ENCODE peak calls at places on chromosomes 1 and 21, in four cellular contexts. U is H1, F is HepG2, O is GM12878. M is an unnamed sample. For H3K27me3, the result is how much of the 10 kb centered on the place peaks cover.

GRCh38 chr1:74368335-74368734 is 133.1 kb downstream of the TNNI3K start:
- DNase-seq in O (no peak), F (no peak), U (no peak), M (no peak)

GRCh38 chr1:55257958-55258357 is 42.8 kb upstream of the USP24 start:
- DNase-seq in O (peak), F (no peak), U (no peak), M (no peak)

GRCh38 chr1:180169641-180170155 is 15.0 kb downstream of the QSOX1 start:
- DNase-seq in O (no peak), U (no peak), F (no peak), M (no peak)

GRCh38 chr1:125087247-125087646 is 3902.5 kb downstream of the SRGAP2C start:
- DNase-seq in F (no peak), U (no peak), O (no peak), M (no peak)

GRCh38 chr1:107863342-107863741 is 101.6 kb downstream of the VAV3 start:
- DNase-seq in U (no peak), O (no peak), F (no peak), M (no peak)

GRCh38 chr21:45309069-45309521 is 21.4 kb upstream of the POFUT2 start:
- DNase-seq in U (peak), O (no peak), F (peak), M (peak)

GRCh38 chr1:231628207-231628876 is 1.8 kb downstream of the DISC1 start:
- DNase-seq in O (no peak), F (peak), U (no peak), M (no peak)

GRCh38 chr1:239053269-239053668 is 333.1 kb upstream of the CHRM3 start:
- DNase-seq in F (no peak), O (no peak), U (no peak), M (no peak)

GRCh38 chr1:237983507-237983906 is 92.8 kb upstream of the ZP4 start:
- DNase-seq in O (no peak), U (no peak), F (no peak), M (no peak)

GRCh38 chr1:50454911-50455310 is 31.7 kb upstream of the DMRTA2 start:
- DNase-seq in U (no peak), O (no peak), F (no peak), M (no peak)
- H3K4me3 ChIP-seq in U (no peak), O (no peak), F (no peak), M (no peak)

GRCh38 chr1:39711359-39712340 is 20.4 kb upstream of the HPCAL4 start:
- DNase-seq in U (no peak), F (peak), O (no peak), M (peak)
- H3K27me3 ChIP-seq in U (half or more), F (under half), O (under half), M (half or more)

GRCh38 chr1:172357753-172358152 is 62.7 kb upstream of the C1orf105 start:
- DNase-seq in O (no peak), U (no peak), F (no peak), M (no peak)

GRCh38 chr1:172363852-172364251 is 56.6 kb upstream of the C1orf105 start:
- DNase-seq in U (no peak), F (no peak), O (no peak), M (no peak)

GRCh38 chr1:172359531-172359991 is 60.9 kb upstream of the C1orf105 start:
- DNase-seq in U (no peak), O (no peak), F (peak), M (no peak)

GRCh38 chr1:172360960-172361359 is 59.5 kb upstream of the C1orf105 start:
- DNase-seq in U (no peak), O (no peak), F (no peak), M (no peak)

GRCh38 chr1:172360511-172360910 is 60.0 kb upstream of the C1orf105 start:
- DNase-seq in U (no peak), F (peak), O (no peak), M (peak)
- TF ChIP-seq SUZ12 in U (no peak), F (no peak), O (no peak), M (no peak)

GRCh38 chr1:161886589-161886988 is 120.5 kb downstream of the ATF6 start:
- DNase-seq in O (no peak), U (no peak), F (no peak), M (no peak)

GRCh38 chr1:161885759-161886158 is 119.6 kb downstream of the ATF6 start:
- DNase-seq in F (no peak), O (no peak), U (no peak), M (no peak)

GRCh38 chr1:161887724-161888287 is 121.7 kb downstream of the ATF6 start:
- DNase-seq in O (no peak), F (no peak), U (no peak), M (no peak)

GRCh38 chr1:161884475-161884874 is 118.4 kb downstream of the ATF6 start:
- DNase-seq in O (no peak), U (no peak), F (no peak), M (no peak)

GRCh38 chr1:161885013-161885412 is 118.9 kb downstream of the ATF6 start:
- DNase-seq in F (no peak), U (no peak), O (no peak), M (no peak)
- H3K4me3 ChIP-seq in F (no peak), U (no peak), O (no peak), M (no peak)

GRCh38 chr1:155320661-155321576 is at the start of gene RUSC1:
- DNase-seq in U (peak), F (no peak), O (no peak), M (no peak)
- H3K27me3 ChIP-seq in U (under half), F (under half), O (under half), M (under half)

DNA sequence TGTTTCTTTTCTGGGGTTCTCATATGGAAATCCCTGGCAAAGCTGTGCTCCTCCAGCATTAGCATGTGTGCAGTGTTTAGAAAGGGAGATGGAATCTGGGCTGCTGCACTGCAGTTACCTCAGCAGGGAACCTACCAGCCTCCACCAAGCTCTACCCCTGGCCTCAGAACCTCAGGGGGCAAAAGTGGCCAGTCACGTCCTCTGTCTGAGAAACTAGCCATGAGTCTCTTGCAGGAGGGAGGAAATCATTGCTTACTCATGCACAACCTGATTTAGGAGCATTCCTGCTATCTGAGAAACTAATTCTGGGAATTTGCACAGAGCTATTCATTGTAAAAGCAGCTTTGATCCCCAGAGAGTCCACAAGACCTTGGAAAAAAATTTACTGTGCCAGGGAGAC is 80.6 kb upstream of the IPO9 start:
- DNase-seq in O (no peak), U (no peak), F (no peak), M (no peak)
- TF ChIP-seq SUZ12 in O (no peak), U (no peak), F (no peak), M (no peak)

GRCh38 chr1:19645544-19646252 is 1.6 kb downstream of the NBL1 start:
- DNase-seq in F (no peak), U (peak), O (no peak), M (no peak)
- H3K4me3 ChIP-seq in F (peak), U (no peak), O (no peak), M (peak)

DNA sequence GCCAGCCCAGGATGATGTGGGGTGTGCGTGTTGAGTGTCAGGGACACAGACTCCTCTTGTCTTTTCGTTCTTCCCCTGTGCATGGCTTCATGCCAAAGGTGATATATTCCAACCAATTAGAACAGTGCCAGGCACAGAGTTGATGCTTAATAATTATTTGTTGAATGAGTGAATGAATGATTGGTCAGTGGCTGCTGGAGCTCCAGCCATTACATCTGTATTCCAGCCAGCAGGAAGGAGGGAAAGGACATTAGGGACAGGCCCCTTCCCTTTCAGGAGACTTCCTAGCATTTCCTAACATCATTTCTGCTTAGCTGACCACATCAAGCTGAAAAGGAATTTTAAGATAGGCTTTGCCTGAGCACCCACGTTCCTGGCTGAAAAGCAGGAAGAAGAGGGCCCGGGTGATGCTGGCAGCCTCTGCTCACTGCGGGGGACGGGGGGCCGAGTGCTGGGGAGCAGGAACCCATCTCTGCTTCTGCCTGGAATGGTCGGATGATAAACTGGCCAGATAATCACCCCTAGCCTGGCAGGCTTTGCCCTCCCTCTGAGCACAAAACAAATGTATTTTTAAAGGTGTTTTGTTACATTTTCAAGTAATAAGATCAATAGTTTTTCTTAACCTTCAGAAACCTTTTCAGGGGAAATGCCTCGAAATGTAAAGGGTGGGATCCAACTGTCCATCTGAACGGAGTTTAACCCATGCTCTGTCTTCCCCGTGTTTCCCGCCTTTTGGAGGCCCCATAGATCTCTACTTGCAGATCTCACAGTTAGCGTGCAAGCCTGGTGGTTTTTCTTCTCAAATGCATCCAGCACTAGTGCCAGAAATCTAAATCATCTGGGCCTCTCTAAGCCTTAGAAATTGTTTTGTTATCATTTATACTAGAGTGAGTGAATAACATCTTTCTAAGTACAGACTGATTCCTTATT is 39.0 kb downstream of the SLC37A1 start:
- DNase-seq in U (no peak), O (no peak), F (no peak), M (no peak)
- H3K27me3 ChIP-seq in U (under half), O (under half), F (under half), M (under half)

DNA sequence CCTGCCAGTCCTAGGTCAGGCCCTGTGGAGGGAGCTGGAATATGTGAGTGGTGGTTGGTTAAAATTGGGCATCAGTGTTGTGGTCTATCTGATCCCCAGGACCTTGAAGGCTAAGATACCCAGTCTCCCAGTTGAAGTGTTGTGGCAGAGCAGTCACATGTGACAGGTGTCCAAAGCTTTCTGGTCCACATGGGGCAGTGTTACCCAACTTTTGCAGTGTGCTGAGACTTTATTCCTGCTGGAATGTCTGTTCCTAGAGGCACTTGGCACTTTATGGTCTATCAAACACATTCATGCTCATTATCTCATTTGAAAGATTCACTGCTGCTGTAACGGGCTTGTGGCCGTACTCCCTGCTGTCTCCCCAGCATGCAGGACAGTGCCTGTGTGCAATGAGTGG is 21.0 kb upstream of the LORICRIN start:
- DNase-seq in U (no peak), O (no peak), F (no peak), M (no peak)
- TF ChIP-seq SUZ12 in U (no peak), O (no peak), F (no peak), M (no peak)

GRCh38 chr1:77282866-77283539 is 1.2 kb downstream of the AK5 start:
- DNase-seq in O (no peak), F (no peak), U (peak), M (peak)

GRCh38 chr1:77282187-77282865 is 507 bp downstream of the AK5 start:
- DNase-seq in F (no peak), U (peak), O (no peak), M (peak)

GRCh38 chr1:77281491-77282186 is at the start of gene AK5:
- DNase-seq in F (no peak), U (peak), O (no peak), M (peak)

GRCh38 chr1:77280962-77281361 is 857 bp upstream of the AK5 start:
- DNase-seq in O (no peak), U (no peak), F (no peak), M (no peak)

DNA sequence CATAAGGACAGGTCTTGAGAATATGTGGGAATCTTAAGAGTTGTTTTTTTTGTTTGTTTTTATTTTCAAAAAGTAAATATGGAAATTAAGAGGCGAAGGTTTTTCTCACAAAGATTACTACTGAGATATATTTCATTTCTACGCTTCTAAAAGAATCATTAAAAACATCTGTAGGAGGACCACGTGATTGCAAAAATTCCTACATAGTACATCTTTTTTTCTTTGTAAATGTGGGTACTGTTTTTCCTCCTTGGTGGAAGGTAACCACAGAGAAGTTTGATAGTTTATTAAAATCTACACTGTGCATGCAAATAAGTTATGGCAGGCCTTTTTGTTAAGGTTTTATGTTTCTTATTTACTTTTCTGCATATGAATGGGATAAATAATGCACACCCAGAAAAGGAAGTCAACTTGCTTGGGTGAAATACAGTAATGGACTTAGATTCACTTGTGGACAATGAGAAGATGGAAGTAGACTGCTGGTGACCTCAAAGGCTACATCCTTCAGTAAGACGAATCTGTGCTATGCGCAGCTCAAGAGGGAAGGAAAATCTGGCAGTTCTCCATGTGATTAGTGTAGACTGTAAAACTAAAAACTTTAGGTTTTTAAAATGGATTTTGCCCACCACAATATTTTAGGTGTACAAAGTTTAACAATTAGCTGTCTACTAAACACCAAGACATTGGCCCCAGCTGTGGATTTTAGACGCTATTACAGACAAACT is 2.0 kb downstream of the AK5 start:
- DNase-seq in O (no peak), F (no peak), U (no peak), M (no peak)
- H3K4me3 ChIP-seq in O (no peak), F (no peak), U (peak), M (peak)

M was measured in NT2/D1.